ENCODE peak calls at places on chromosome 19, in five cellular contexts. D is transverse colon, U is body of pancreas, E is heart left ventricle, W is suprapubic skin. R is an unnamed sample. For H3K9me3, the result is how much of the 10 kb centered on the place peaks cover.

GRCh38 chr19:41553804-41554203 is 22.2 kb upstream of the CEACAM21 start:
- DNase-seq in E (no peak), U (no peak), D (no peak), W (no peak), R (no peak)

GRCh38 chr19:51721905-51722304 is 1.9 kb downstream of the HAS1 start:
- DNase-seq in D (no peak), E (no peak), U (no peak), W (no peak), R (no peak)

GRCh38 chr19:12825259-12826131 is 8.9 kb downstream of the RTBDN start:
- DNase-seq in D (no peak), W (no peak), U (peak), E (no peak), R (no peak)

GRCh38 chr19:39671739-39672363 is 16.1 kb downstream of the LGALS16 start:
- DNase-seq in W (no peak), D (no peak), E (no peak), U (peak), R (no peak)

GRCh38 chr19:49224856-49225255 is 67.3 kb downstream of the TRPM4 start:
- DNase-seq in D (peak), U (peak), W (no peak), E (peak), R (peak)

GRCh38 chr19:41136636-41137035 is 22.4 kb downstream of the CYP2F1 start:
- DNase-seq in U (no peak), W (no peak), D (no peak), E (no peak), R (no peak)

GRCh38 chr19:53991224-53992113 is at the start of gene CACNG6:
- DNase-seq in W (no peak), E (no peak), D (no peak), U (peak), R (no peak)

GRCh38 chr19:43976732-43977131 is 7.3 kb upstream of the ZNF155 start:
- DNase-seq in U (no peak), E (no peak), D (no peak), W (no peak), R (no peak)

GRCh38 chr19:35879770-35880317 is 11.5 kb downstream of the APLP1 start:
- DNase-seq in U (peak), D (peak), W (peak), E (peak), R (peak)

GRCh38 chr19:49425922-49426592 is 869 bp downstream of the GFY start:
- DNase-seq in W (no peak), D (no peak), U (no peak), E (no peak), R (no peak)

GRCh38 chr19:45097776-45098520 is 5.0 kb downstream of the PPP1R37 start:
- DNase-seq in W (peak), D (no peak), E (no peak), U (peak), R (peak)

GRCh38 chr19:35085947-35086346 is 29.7 kb upstream of the FXYD3 start:
- DNase-seq in E (no peak), W (no peak), U (no peak), D (no peak), R (peak)

GRCh38 chr19:2221250-2221831 is 14.8 kb downstream of the PLEKHJ1 start:
- DNase-seq in U (no peak), E (no peak), D (no peak), W (no peak), R (no peak)

GRCh38 chr19:40601061-40601973 is at the start of gene LTBP4:
- DNase-seq in U (peak), D (peak), W (no peak), E (peak), R (no peak)

GRCh38 chr19:7460562-7460966 is 28.3 kb downstream of the PEX11G start:
- DNase-seq in D (no peak), E (no peak), U (no peak), W (no peak), R (no peak)

GRCh38 chr19:46408611-46409039 is 4.7 kb downstream of the CCDC8 start:
- DNase-seq in W (no peak), U (peak), E (no peak), D (peak), R (peak)

GRCh38 chr19:45492627-45493470 is 4.0 kb downstream of the RTN2 start:
- DNase-seq in D (peak), W (no peak), U (no peak), E (peak), R (no peak)

GRCh38 chr19:41869374-41869955 is 7.6 kb upstream of the CD79A start:
- DNase-seq in W (no peak), D (no peak), E (no peak), U (no peak), R (no peak)

GRCh38 chr19:7883796-7884570 is 4.3 kb upstream of the LRRC8E start:
- DNase-seq in E (no peak), D (no peak), W (no peak), U (no peak), R (no peak)

GRCh38 chr19:55283548-55284393 is at the start of gene BRSK1:
- DNase-seq in W (no peak), U (peak), D (peak), E (peak), R (no peak)

GRCh38 chr19:28184997-28185396 is 1028.0 kb downstream of the UQCRFS1 start:
- DNase-seq in E (no peak), U (no peak), W (no peak), D (no peak), R (no peak)

GRCh38 chr19:54069482-54069881 is 5.8 kb upstream of the VSTM1 start:
- DNase-seq in D (no peak), W (no peak), E (no peak), U (no peak), R (no peak)

GRCh38 chr19:50368649-50369570 is 3.5 kb upstream of the NAPSA start:
- DNase-seq in D (peak), U (peak), E (peak), W (peak), R (peak)

DNA sequence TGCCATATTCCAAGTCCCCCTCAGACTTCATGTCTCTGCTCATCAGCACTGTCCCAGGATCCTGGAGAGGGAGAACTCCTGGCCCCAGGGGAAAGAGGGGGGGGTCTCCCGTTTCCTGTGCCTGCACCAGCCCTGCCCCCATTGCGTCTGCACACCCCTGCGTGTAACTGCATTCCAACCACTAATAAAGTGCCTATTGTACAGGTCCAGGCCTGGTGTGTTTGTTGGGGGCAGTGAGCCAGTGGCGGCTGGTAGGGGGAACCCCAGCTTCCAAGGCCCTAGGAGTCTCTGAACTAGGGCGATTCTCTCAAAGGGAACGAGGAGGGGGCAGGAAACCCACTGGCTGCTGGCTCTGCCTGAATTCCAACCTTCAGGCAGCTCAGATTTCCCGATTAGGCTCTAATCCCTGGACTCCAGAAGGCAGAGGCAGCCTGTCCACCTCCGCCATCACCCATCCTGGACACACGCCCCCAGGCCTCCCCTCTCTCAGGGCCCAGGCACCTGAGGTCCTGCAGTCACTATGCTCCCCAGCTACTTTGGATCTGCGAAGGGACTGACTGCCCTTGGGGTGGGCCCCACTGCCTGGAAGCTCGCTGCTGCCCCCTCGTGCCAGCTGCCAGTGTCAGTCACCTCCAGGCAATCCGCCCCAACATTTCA is 9.7 kb upstream of the ILF3 start:
- DNase-seq in U (peak), E (peak), D (peak), W (peak), R (peak)
- H3K27ac ChIP-seq in U (peak), E (peak), D (no peak), W (peak), R (peak)

GRCh38 chr19:459724-460511 is 915 bp downstream of the SHC2 start:
- DNase-seq in E (peak), D (peak), U (peak), W (no peak), R (peak)
- TF ChIP-seq POLR2A in E (no peak), D (no peak), U (peak), W (no peak), R (peak)

GRCh38 chr19:3243851-3244700 is 19.6 kb downstream of the CELF5 start:
- DNase-seq in U (no peak), E (no peak), D (peak), W (no peak), R (no peak)
- H3K9me3 ChIP-seq in U (under half), E (under half), D (under half), W (under half), R (under half)

DNA sequence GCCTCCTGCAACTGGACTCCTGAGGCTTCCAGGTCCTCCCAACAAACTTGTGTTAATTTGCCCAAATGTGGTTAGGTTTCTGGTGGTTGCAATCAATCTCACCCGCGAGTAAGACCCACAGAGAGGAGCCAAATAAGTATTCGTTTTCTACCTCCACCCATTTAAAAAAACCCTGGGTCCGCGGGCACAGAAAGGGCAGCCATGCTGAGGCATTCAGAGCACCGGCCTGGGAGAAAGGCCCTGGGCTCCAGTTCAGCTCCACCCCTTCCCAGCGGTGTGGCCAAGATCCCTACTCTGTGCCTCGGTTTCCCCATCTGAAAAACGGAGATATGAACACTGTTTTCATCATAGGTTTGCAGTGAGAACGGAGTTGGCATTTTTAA is 56.9 kb downstream of the PEPD start:
- DNase-seq in W (no peak), D (no peak), U (no peak), E (no peak), R (no peak)
- H3K27ac ChIP-seq in W (no peak), D (no peak), U (no peak), E (no peak), R (no peak)

GRCh38 chr19:38336638-38337359 is 1.2 kb downstream of the CATSPERG start:
- DNase-seq in E (peak), D (peak), W (peak), U (peak), R (peak)
- TF ChIP-seq POLR2A in E (no peak), D (peak), W (no peak), U (peak), R (peak)